ENCODE peak calls at places on chromosome 13, in nine cellular contexts. B is NCI-H774, R is skeletal muscle cell, X is LoVo, M is T-cell, A is T47D, P is Calu3, C is H54, T is GM03348. H is an unnamed sample.

GRCh38 chr13:33402975-33403374 is 117.4 kb upstream of the STARD13 start:
- DNase-seq in B (no peak), R (no peak), X (no peak), M (no peak), A (no peak), P (no peak), C (no peak), T (no peak), H (no peak)

GRCh38 chr13:23859904-23860303 is 29.3 kb downstream of the MIPEP start:
- DNase-seq in B (no peak), R (no peak), X (no peak), M (no peak), A (no peak), P (no peak), C (no peak), T (no peak), H (no peak)

GRCh38 chr13:30107536-30108136 is 199.7 kb downstream of the KATNAL1 start:
- DNase-seq in B (no peak), R (no peak), X (peak; percentile 16), M (no peak), A (no peak), P (no peak), C (peak; percentile 19), T (peak; percentile 48), H (no peak)

GRCh38 chr13:32456591-32456990 is 28.7 kb upstream of the N4BP2L1 start:
- DNase-seq in B (no peak), R (no peak), X (no peak), M (no peak), A (no peak), P (no peak), C (no peak), T (no peak), H (no peak)

GRCh38 chr13:92315265-92315664 is 911.3 kb upstream of the GPC6 start:
- DNase-seq in B (no peak), R (no peak), X (no peak), M (no peak), A (no peak), P (no peak), C (no peak), T (no peak), H (no peak)

GRCh38 chr13:113656831-113657671 is 947 bp downstream of the ATP4B start:
- DNase-seq in B (no peak), R (no peak), X (no peak), M (no peak), A (no peak), P (no peak), C (no peak), T (no peak), H (peak; percentile 29)

GRCh38 chr13:110887955-110888333 is 26.9 kb downstream of the ANKRD10 start:
- DNase-seq in B (no peak), R (no peak), X (no peak), M (no peak), A (no peak), P (no peak), C (no peak), T (no peak), H (no peak)

GRCh38 chr13:77372275-77372674 is 45.4 kb upstream of the MYCBP2 start:
- DNase-seq in B (no peak), R (peak; percentile 9), X (no peak), M (no peak), A (no peak), P (no peak), C (no peak), T (peak; percentile 7), H (no peak)

GRCh38 chr13:85728831-85729230 is 70.4 kb downstream of the SLITRK6 start:
- DNase-seq in B (no peak), R (no peak), X (no peak), M (no peak), A (no peak), P (no peak), C (no peak), T (no peak), H (no peak)

GRCh38 chr13:73598021-73598712 is 536.0 kb downstream of the KLF12 start:
- DNase-seq in B (no peak), R (peak; percentile 40), X (peak; percentile 45), M (no peak), A (no peak), P (no peak), C (no peak), T (no peak), H (no peak)

GRCh38 chr13:33832872-33833271 is 14.9 kb downstream of the RFC3 start:
- DNase-seq in B (no peak), R (no peak), X (no peak), M (no peak), A (no peak), P (no peak), C (no peak), T (no peak), H (no peak)

GRCh38 chr13:30818323-30818960 is 83.1 kb downstream of the ALOX5AP start:
- DNase-seq in B (no peak), R (peak; percentile 92), X (no peak), M (no peak), A (no peak), P (no peak), C (no peak), T (peak; percentile 89), H (no peak)

GRCh38 chr13:55517312-55517711 is 1623.4 kb upstream of the PRR20A start:
- DNase-seq in B (no peak), R (no peak), X (no peak), M (no peak), A (no peak), P (no peak), C (no peak), T (no peak), H (no peak)

GRCh38 chr13:100235311-100235901 is 146.5 kb downstream of the PCCA start:
- DNase-seq in B (peak; percentile 25), R (peak; percentile 55), X (peak; percentile 49), M (no peak), A (peak; percentile 17), P (peak; percentile 15), C (peak; percentile 46), T (peak; percentile 65), H (peak; percentile 72)

GRCh38 chr13:98923641-98924397 is 54.0 kb downstream of the DOCK9 start:
- DNase-seq in B (no peak), R (no peak), X (no peak), M (no peak), A (no peak), P (no peak), C (no peak), T (no peak), H (no peak)

GRCh38 chr13:50691682-50692263 is 151.7 kb downstream of the DLEU7 start:
- DNase-seq in B (no peak), R (no peak), X (no peak), M (no peak), A (no peak), P (no peak), C (no peak), T (no peak), H (no peak)

GRCh38 chr13:114130708-114131580 is 1.5 kb downstream of the RASA3 start:
- DNase-seq in B (no peak), R (peak; percentile 66), X (no peak), M (peak; percentile 56), A (no peak), P (no peak), C (peak; percentile 93), T (peak; percentile 86), H (no peak)